ENCODE peak calls at places on chromosomes 6 and 20, in four cellular contexts. P is HT1080, R is T-cell, B is pancreas. O is an unnamed sample.
A peak's percentile ranks its signal among the peaks of the same experiment; 100 is the strongest.

GRCh38 chr6:104951677-104952076 is 5.2 kb upstream of the LIN28B start:
- DNase-seq in P (no peak), R (no peak), B (no peak), O (no peak)

GRCh38 chr6:96611342-96611964 is 48.5 kb downstream of the FHL5 start:
- DNase-seq in P (no peak), R (no peak), B (no peak), O (no peak)

GRCh38 chr20:13681248-13682125 is 42.8 kb upstream of the TASP1 start:
- DNase-seq in P (no peak), R (no peak), B (no peak), O (no peak)

GRCh38 chr6:107720762-107721161 is 103.4 kb downstream of the SCML4 start:
- DNase-seq in P (no peak), R (no peak), B (no peak), O (no peak)

GRCh38 chr6:33160728-33161323 is 31.4 kb downstream of the COL11A2 start:
- DNase-seq in P (peak; percentile 70), R (no peak), B (no peak), O (peak; percentile 78)

GRCh38 chr20:2693286-2693995 is 861 bp downstream of the EBF4 start:
- DNase-seq in P (no peak), R (no peak), B (peak; percentile 23), O (no peak)

GRCh38 chr6:15305496-15305895 is 59.6 kb downstream of the JARID2 start:
- DNase-seq in P (no peak), R (no peak), B (no peak), O (no peak)

GRCh38 chr6:42138630-42139619 is 3.5 kb downstream of the C6orf132 start:
- DNase-seq in P (peak; percentile 47), R (no peak), B (no peak), O (no peak)

GRCh38 chr6:167211870-167212715 is 54.3 kb upstream of the GPR31 start:
- DNase-seq in P (no peak), R (no peak), B (no peak), O (no peak)

GRCh38 chr6:149484733-149485700 is at the start of gene ZC3H12D:
- DNase-seq in P (peak; percentile 84), R (peak; percentile 60), B (no peak), O (peak; percentile 9)

GRCh38 chr20:21515300-21516179 is 1.7 kb upstream of the NKX2-2 start:
- DNase-seq in P (no peak), R (no peak), B (no peak), O (no peak)

O was measured in GDM1.